ENCODE peak calls at places on chromosomes 13 and 19, in seven cellular contexts. G is CD8-positive, alpha-beta T cell; F is A673; P is A549; V is AG10803; A is bronchial epithelial cell; U is AG09309. O is an unnamed sample.

GRCh38 chr19:40444181-40445005 is at the start of gene SERTAD3:
- DNase-seq in G (peak; percentile 93), F (peak; percentile 98), P (peak; percentile 100), V (peak; percentile 92), A (peak; percentile 78), U (peak; percentile 69), O (peak; percentile 97)

GRCh38 chr19:5850743-5851293 is 431 bp downstream of the FUT3 start:
- DNase-seq in G (no peak), F (peak; percentile 43), P (no peak), V (peak; percentile 56), A (peak; percentile 76), U (no peak), O (no peak)

GRCh38 chr13:113048766-113049165 is 56.8 kb upstream of the F7 start:
- DNase-seq in G (no peak), F (no peak), P (no peak), V (no peak), A (no peak), U (no peak), O (no peak)

GRCh38 chr13:101989798-101990350 is 412.0 kb downstream of the FGF14 start:
- DNase-seq in G (no peak), F (no peak), P (no peak), V (no peak), A (no peak), U (no peak), O (no peak)

GRCh38 chr19:11361037-11361770 is 6.0 kb downstream of the PLPPR2 start:
- DNase-seq in G (no peak), F (no peak), P (no peak), V (no peak), A (peak; percentile 45), U (no peak), O (peak; percentile 85)

GRCh38 chr13:70171151-70171550 is 62.9 kb upstream of the KLHL1 start:
- DNase-seq in G (no peak), F (no peak), P (no peak), V (no peak), A (peak; percentile 68), U (no peak), O (no peak)

GRCh38 chr19:58218899-58219298 is 9.8 kb upstream of the ZNF544 start:
- DNase-seq in G (no peak), F (peak; percentile 43), P (no peak), V (no peak), A (no peak), U (no peak), O (no peak)

GRCh38 chr19:5003781-5004180 is 34.9 kb downstream of the KDM4B start:
- DNase-seq in G (no peak), F (no peak), P (no peak), V (peak; percentile 29), A (no peak), U (no peak), O (no peak)

GRCh38 chr19:3019211-3019854 is 9.7 kb downstream of the TLE2 start:
- DNase-seq in G (no peak), F (no peak), P (no peak), V (no peak), A (no peak), U (no peak), O (no peak)

GRCh38 chr13:27966641-27967202 is 2.4 kb downstream of the CDX2 start:
- DNase-seq in G (no peak), F (no peak), P (no peak), V (no peak), A (no peak), U (no peak), O (no peak)

GRCh38 chr13:100608906-100609305 is 20.3 kb upstream of the GGACT start:
- DNase-seq in G (no peak), F (peak; percentile 22), P (no peak), V (no peak), A (no peak), U (no peak), O (no peak)

GRCh38 chr13:72125561-72125960 is 258.6 kb upstream of the DACH1 start:
- DNase-seq in G (no peak), F (no peak), P (no peak), V (no peak), A (peak; percentile 46), U (no peak), O (no peak)

GRCh38 chr13:83878691-83879410 is 3.4 kb downstream of the SLITRK1 start:
- DNase-seq in G (no peak), F (no peak), P (no peak), V (no peak), A (no peak), U (no peak), O (no peak)

GRCh38 chr13:39451301-39451700 is 151.7 kb downstream of the LHFPL6 start:
- DNase-seq in G (no peak), F (peak; percentile 70), P (no peak), V (peak; percentile 52), A (peak; percentile 36), U (no peak), O (no peak)

GRCh38 chr19:29211562-29212416 is 1.2 kb downstream of the UQCRFS1 start:
- DNase-seq in G (no peak), F (peak; percentile 12), P (peak; percentile 60), V (peak; percentile 15), A (no peak), U (no peak), O (no peak)

GRCh38 chr19:16295071-16295470 is 29.6 kb upstream of the KLF2 start:
- DNase-seq in G (no peak), F (no peak), P (no peak), V (no peak), A (no peak), U (no peak), O (no peak)

GRCh38 chr19:7734220-7735203 is 2.6 kb upstream of the CLEC4G start:
- DNase-seq in G (no peak), F (no peak), P (no peak), V (peak; percentile 30), A (peak; percentile 4), U (peak; percentile 1), O (no peak)

GRCh38 chr19:17718988-17719711 is at the start of gene MAP1S:
- DNase-seq in G (peak; percentile 12), F (peak; percentile 70), P (peak; percentile 54), V (peak; percentile 38), A (peak; percentile 2), U (no peak), O (peak; percentile 54)

GRCh38 chr19:17719730-17720486 is 628 bp downstream of the MAP1S start:
- DNase-seq in G (no peak), F (no peak), P (no peak), V (no peak), A (peak; percentile 58), U (no peak), O (peak; percentile 82)

GRCh38 chr19:17720487-17720839 is 1.2 kb downstream of the MAP1S start:
- DNase-seq in G (no peak), F (no peak), P (no peak), V (no peak), A (no peak), U (no peak), O (no peak)

GRCh38 chr19:17722655-17723240 is 3.5 kb downstream of the MAP1S start:
- DNase-seq in G (no peak), F (no peak), P (no peak), V (no peak), A (no peak), U (no peak), O (peak; percentile 59)

DNA sequence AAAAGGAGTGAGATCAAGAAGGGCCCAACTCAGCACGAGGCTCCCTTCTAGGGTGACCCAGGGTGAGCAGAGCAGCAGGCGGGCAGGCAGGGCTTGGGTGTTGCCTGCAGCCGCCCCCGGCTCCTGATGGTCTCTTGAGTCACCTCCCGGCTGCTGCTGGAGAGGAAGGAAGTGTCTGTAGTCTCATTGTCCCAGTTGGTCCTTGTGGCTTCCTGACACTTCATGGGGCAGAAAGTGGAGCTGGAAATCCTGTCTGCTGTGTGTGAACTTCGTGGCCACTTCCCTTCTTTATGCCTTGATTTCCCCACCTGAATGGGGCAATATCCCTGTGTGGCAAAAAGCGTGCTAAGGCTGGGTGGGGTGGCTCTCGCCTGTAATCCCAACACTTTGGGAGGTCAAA is 2.5 kb downstream of the MAP1S start:
- DNase-seq in G (no peak), F (no peak), P (no peak), V (peak; percentile 33), A (peak; percentile 24), U (no peak), O (peak; percentile 81)
- H3K4me3 ChIP-seq in G (no peak overlapping the region), F (no peak overlapping the region), P (no peak overlapping the region), V (peak overlapping the region; percentile 12), A (no peak overlapping the region), U (no peak overlapping the region), O (no peak overlapping the region)

GRCh38 chr19:14027856-14028450 is at the start of gene RLN3:
- DNase-seq in G (no peak), F (no peak), P (no peak), V (no peak), A (no peak), U (no peak), O (no peak)

GRCh38 chr19:14019100-14019499 is 8.8 kb upstream of the RLN3 start:
- DNase-seq in G (no peak), F (no peak), P (no peak), V (no peak), A (no peak), U (no peak), O (no peak)

GRCh38 chr19:14021474-14021873 is 6.5 kb upstream of the RLN3 start:
- DNase-seq in G (no peak), F (peak; percentile 67), P (no peak), V (no peak), A (no peak), U (no peak), O (no peak)

GRCh38 chr19:14022469-14022868 is 5.5 kb upstream of the RLN3 start:
- DNase-seq in G (no peak), F (no peak), P (no peak), V (peak; percentile 64), A (no peak), U (no peak), O (no peak)

GRCh38 chr19:14023404-14024235 is 4.3 kb upstream of the RLN3 start:
- DNase-seq in G (no peak), F (peak; percentile 53), P (peak; percentile 58), V (peak; percentile 46), A (no peak), U (no peak), O (peak; percentile 58)
- TF ChIP-seq CTCF in G (no peak), F (peak; percentile 46), P (peak; percentile 17), V (peak; percentile 53), A (peak; percentile 43), U (peak; percentile 66), O (peak; percentile 48)

GRCh38 chr13:82341116-82341515 is 1541.2 kb downstream of the SLITRK1 start:
- DNase-seq in G (no peak), F (no peak), P (no peak), V (no peak), A (no peak), U (no peak), O (no peak)
- H3K4me3 ChIP-seq in G (no peak overlapping the region), F (no peak overlapping the region), P (no peak overlapping the region), V (no peak overlapping the region), A (no peak overlapping the region), U (no peak overlapping the region), O (no peak overlapping the region)

DNA sequence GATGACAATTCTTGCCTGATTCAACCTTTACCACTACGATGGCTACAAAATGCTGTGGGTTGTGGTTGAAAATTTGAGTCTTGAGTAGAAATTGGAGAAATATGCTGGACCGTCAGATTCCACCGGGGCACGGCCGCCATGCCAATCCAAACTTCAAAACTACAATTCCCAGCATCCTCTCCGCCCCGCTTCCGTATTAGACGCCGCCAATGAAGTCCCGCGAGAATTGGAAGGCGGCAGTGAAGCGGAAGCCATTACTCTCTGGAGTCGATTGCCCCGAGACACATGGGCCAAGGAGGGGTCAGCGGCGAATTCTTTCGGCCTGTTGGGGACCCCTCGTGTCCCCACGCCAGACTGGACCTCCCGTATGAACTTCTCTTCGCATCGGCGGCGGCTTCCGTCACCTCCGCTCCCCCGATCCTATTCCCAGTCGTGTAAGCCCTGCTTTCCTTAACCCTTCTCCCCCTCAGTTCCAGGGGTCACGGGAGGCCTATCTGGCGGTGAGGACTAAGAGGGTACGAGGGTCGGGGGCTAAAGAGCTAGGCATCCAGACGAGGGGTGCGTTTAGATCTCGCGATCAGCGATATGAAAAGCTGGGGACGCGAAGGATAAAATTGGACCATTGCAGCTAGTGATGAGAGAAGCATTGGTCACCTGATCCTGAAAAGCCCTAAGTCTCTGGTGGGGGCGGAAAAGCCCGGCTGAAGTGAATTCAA is at the start of gene ZNF317:
- DNase-seq in G (peak; percentile 80), F (peak; percentile 95), P (peak; percentile 73), V (peak; percentile 91), A (peak; percentile 84), U (peak; percentile 57), O (peak; percentile 75)
- TF ChIP-seq CTCF in G (no peak), F (no peak), P (no peak), V (no peak), A (no peak), U (no peak), O (peak; percentile 8)

O was measured in upper lobe of left lung.